ENCODE peak calls at places on chromosomes 6 and 20, in six cellular contexts. C is ELR; D is HEK293T; T is GDM1; J is renal cortical epithelial cell; O is stimulated activated CD4-positive, alpha-beta T cell treated with anti-CD3 and anti-CD28 coated beads, Interleukin-2, amount 100 ng/mL, for 48 hours. N is an unnamed sample.

GRCh38 chr6:118735320-118735719 is 83.9 kb upstream of the CEP85L start:
- DNase-seq in C (peak), D (peak), T (no peak), J (no peak), O (no peak), N (no peak)

GRCh38 chr6:42694586-42694985 is 27.8 kb downstream of the PRPH2 start:
- DNase-seq in C (peak), D (no peak), T (no peak), J (peak), O (no peak), N (no peak)

GRCh38 chr6:88953550-88954386 is 9.7 kb downstream of the RNGTT start:
- DNase-seq in C (no peak), D (no peak), T (no peak), J (no peak), O (no peak), N (no peak)

GRCh38 chr20:33431797-33432381 is 11.7 kb downstream of the SNTA1 start:
- DNase-seq in C (no peak), D (no peak), T (no peak), J (no peak), O (no peak), N (no peak)

GRCh38 chr6:158799051-158799792 is 19.9 kb downstream of the EZR start:
- DNase-seq in C (peak), D (peak), T (no peak), J (peak), O (no peak), N (no peak)

GRCh38 chr6:122869437-122870024 is 80.5 kb downstream of the SMPDL3A start:
- DNase-seq in C (peak), D (peak), T (peak), J (peak), O (no peak), N (peak)

GRCh38 chr20:36885355-36885754 is 9.4 kb downstream of the TLDC2 start:
- DNase-seq in C (peak), D (no peak), T (no peak), J (no peak), O (no peak), N (no peak)

GRCh38 chr6:15872252-15873103 is 209.7 kb upstream of the DTNBP1 start:
- DNase-seq in C (peak), D (no peak), T (no peak), J (no peak), O (no peak), N (no peak)

GRCh38 chr6:56101141-56101553 is 146.2 kb downstream of the COL21A1 start:
- DNase-seq in C (peak), D (no peak), T (no peak), J (peak), O (no peak), N (no peak)

GRCh38 chr6:108944058-108944457 is 95.8 kb downstream of the ARMC2 start:
- DNase-seq in C (no peak), D (no peak), T (no peak), J (no peak), O (no peak), N (no peak)

GRCh38 chr6:35258858-35259193 is 709 bp upstream of the ZNF76 start:
- DNase-seq in C (peak), D (peak), T (no peak), J (peak), O (peak), N (peak)

N was measured in NCI-H1930.